ENCODE peak calls at places on chromosomes 5 and 9, in six cellular contexts. One of them, this sample, is unnamed.

GRCh38 chr5:124599048-124599973 is 147.1 kb downstream of the ZNF608 start:
- DNase-seq in NCI-H2029: peak; percentile 31
- DNase-seq in NCI-H2081: peak; percentile 53
- DNase-seq in effector CD4-positive, alpha-beta T cell: no peak
- DNase-seq in transverse colon: peak; percentile 13
- DNase-seq in uterus: no peak
- DNase-seq in this sample: peak; percentile 65

GRCh38 chr9:119289740-119290139 is 79.5 kb downstream of the BRINP1 start:
- DNase-seq in NCI-H2029: peak; percentile 55
- DNase-seq in NCI-H2081: peak; percentile 67
- DNase-seq in effector CD4-positive, alpha-beta T cell: no peak
- DNase-seq in transverse colon: peak; percentile 35
- DNase-seq in uterus: no peak
- DNase-seq in this sample: peak; percentile 46

GRCh38 chr5:67453526-67453925 is 256.9 kb upstream of the CD180 start:
- DNase-seq in NCI-H2029: no peak
- DNase-seq in NCI-H2081: no peak
- DNase-seq in effector CD4-positive, alpha-beta T cell: no peak
- DNase-seq in transverse colon: no peak
- DNase-seq in uterus: no peak
- DNase-seq in this sample: no peak

GRCh38 chr9:126057869-126058467 is 268.7 kb upstream of the MVB12B start:
- DNase-seq in NCI-H2029: no peak
- DNase-seq in NCI-H2081: no peak
- DNase-seq in effector CD4-positive, alpha-beta T cell: no peak
- DNase-seq in transverse colon: no peak
- DNase-seq in uterus: no peak
- DNase-seq in this sample: no peak

GRCh38 chr9:76559283-76559682 is 100.3 kb downstream of the GCNT1 start:
- DNase-seq in NCI-H2029: no peak
- DNase-seq in NCI-H2081: no peak
- DNase-seq in effector CD4-positive, alpha-beta T cell: no peak
- DNase-seq in transverse colon: no peak
- DNase-seq in uterus: no peak
- DNase-seq in this sample: no peak

GRCh38 chr5:116573279-116573616 is 1.4 kb downstream of the SEMA6A start:
- DNase-seq in NCI-H2029: no peak
- DNase-seq in NCI-H2081: no peak
- DNase-seq in effector CD4-positive, alpha-beta T cell: no peak
- DNase-seq in transverse colon: peak; percentile 50
- DNase-seq in uterus: peak; percentile 21
- DNase-seq in this sample: peak; percentile 48

GRCh38 chr5:164091836-164092235 is 586.4 kb downstream of the MAT2B start:
- DNase-seq in NCI-H2029: no peak
- DNase-seq in NCI-H2081: no peak
- DNase-seq in effector CD4-positive, alpha-beta T cell: no peak
- DNase-seq in transverse colon: no peak
- DNase-seq in uterus: no peak
- DNase-seq in this sample: no peak

GRCh38 chr9:124595743-124596142 is 88.5 kb upstream of the NR5A1 start:
- DNase-seq in NCI-H2029: no peak
- DNase-seq in NCI-H2081: no peak
- DNase-seq in effector CD4-positive, alpha-beta T cell: no peak
- DNase-seq in transverse colon: peak; percentile 19
- DNase-seq in uterus: no peak
- DNase-seq in this sample: peak; percentile 72

GRCh38 chr5:174725261-174725990 is 1.0 kb downstream of the MSX2 start:
- DNase-seq in NCI-H2029: no peak
- DNase-seq in NCI-H2081: no peak
- DNase-seq in effector CD4-positive, alpha-beta T cell: no peak
- DNase-seq in transverse colon: no peak
- DNase-seq in uterus: no peak
- DNase-seq in this sample: no peak

GRCh38 chr5:151101746-151102145 is 20.9 kb upstream of the TNIP1 start:
- DNase-seq in NCI-H2029: no peak
- DNase-seq in NCI-H2081: no peak
- DNase-seq in effector CD4-positive, alpha-beta T cell: no peak
- DNase-seq in transverse colon: no peak
- DNase-seq in uterus: no peak
- DNase-seq in this sample: peak; percentile 96

GRCh38 chr5:164663223-164663989 is 1158.0 kb downstream of the MAT2B start:
- DNase-seq in NCI-H2029: no peak
- DNase-seq in NCI-H2081: no peak
- DNase-seq in effector CD4-positive, alpha-beta T cell: no peak
- DNase-seq in transverse colon: no peak
- DNase-seq in uterus: no peak
- DNase-seq in this sample: no peak

GRCh38 chr9:103361906-103362305 is 366.8 kb downstream of the CYLC2 start:
- DNase-seq in NCI-H2029: no peak
- DNase-seq in NCI-H2081: no peak
- DNase-seq in effector CD4-positive, alpha-beta T cell: no peak
- DNase-seq in transverse colon: no peak
- DNase-seq in uterus: no peak
- DNase-seq in this sample: no peak

GRCh38 chr5:98576275-98576674 is 197.2 kb upstream of the RGMB start:
- DNase-seq in NCI-H2029: no peak
- DNase-seq in NCI-H2081: no peak
- DNase-seq in effector CD4-positive, alpha-beta T cell: no peak
- DNase-seq in transverse colon: no peak
- DNase-seq in uterus: no peak
- DNase-seq in this sample: no peak

GRCh38 chr5:32707394-32707997 is 3.6 kb upstream of the NPR3 start:
- DNase-seq in NCI-H2029: no peak
- DNase-seq in NCI-H2081: peak; percentile 16
- DNase-seq in effector CD4-positive, alpha-beta T cell: no peak
- DNase-seq in transverse colon: no peak
- DNase-seq in uterus: no peak
- DNase-seq in this sample: no peak

GRCh38 chr5:157100140-157100679 is 8.6 kb downstream of the HAVCR2 start:
- DNase-seq in NCI-H2029: no peak
- DNase-seq in NCI-H2081: no peak
- DNase-seq in effector CD4-positive, alpha-beta T cell: no peak
- DNase-seq in transverse colon: no peak
- DNase-seq in uterus: no peak
- DNase-seq in this sample: no peak

GRCh38 chr5:180201051-180201987 is 7.7 kb downstream of the RASGEF1C start:
- DNase-seq in NCI-H2029: no peak
- DNase-seq in NCI-H2081: peak; percentile 38
- DNase-seq in effector CD4-positive, alpha-beta T cell: no peak
- DNase-seq in transverse colon: no peak
- DNase-seq in uterus: no peak
- DNase-seq in this sample: no peak

GRCh38 chr5:154757647-154758406 is 2.6 kb downstream of the LARP1 start:
- DNase-seq in NCI-H2029: peak; percentile 6
- DNase-seq in NCI-H2081: no peak
- DNase-seq in effector CD4-positive, alpha-beta T cell: peak; percentile 49
- DNase-seq in transverse colon: peak; percentile 18
- DNase-seq in uterus: no peak
- DNase-seq in this sample: no peak

GRCh38 chr5:19790811-19791466 is 197.1 kb downstream of the CDH18 start:
- DNase-seq in NCI-H2029: no peak
- DNase-seq in NCI-H2081: no peak
- DNase-seq in effector CD4-positive, alpha-beta T cell: no peak
- DNase-seq in transverse colon: no peak
- DNase-seq in uterus: no peak
- DNase-seq in this sample: no peak

GRCh38 chr9:116639251-116639741 is 47.8 kb upstream of the TRIM32 start:
- DNase-seq in NCI-H2029: no peak
- DNase-seq in NCI-H2081: no peak
- DNase-seq in effector CD4-positive, alpha-beta T cell: no peak
- DNase-seq in transverse colon: no peak
- DNase-seq in uterus: no peak
- DNase-seq in this sample: no peak

This sample was measured in left lobe of liver.